ENCODE peak calls at places on chromosomes 6 and 20, in four cellular contexts. One of them, this sample, is unnamed.

GRCh38 chr6:165662671-165663282 is at the start of gene PDE10A:
- DNase-seq in neuronal stem cell: peak; percentile 68
- DNase-seq in HEK293T: peak; percentile 75
- DNase-seq in activated T-helper 1 cell treated with anti-CD3 and anti-CD28 coated beads, Interleukin-2, amount 50 U/mL, for 16 hours: no peak
- DNase-seq in this sample: no peak

GRCh38 chr20:6006603-6006949 is 47.3 kb downstream of the LRRN4 start:
- DNase-seq in activated T-helper 1 cell treated with anti-CD3 and anti-CD28 coated beads, Interleukin-2, amount 50 U/mL, for 16 hours: no peak
- DNase-seq in neuronal stem cell: no peak
- DNase-seq in HEK293T: no peak
- DNase-seq in this sample: no peak

GRCh38 chr20:2865630-2866029 is 7.7 kb upstream of the PTPRA start:
- DNase-seq in activated T-helper 1 cell treated with anti-CD3 and anti-CD28 coated beads, Interleukin-2, amount 50 U/mL, for 16 hours: no peak
- DNase-seq in HEK293T: peak; percentile 35
- DNase-seq in neuronal stem cell: no peak
- DNase-seq in this sample: no peak

GRCh38 chr20:58877374-58878360 is 25.2 kb downstream of the GNAS start:
- DNase-seq in HEK293T: no peak
- DNase-seq in neuronal stem cell: peak; percentile 58
- DNase-seq in activated T-helper 1 cell treated with anti-CD3 and anti-CD28 coated beads, Interleukin-2, amount 50 U/mL, for 16 hours: no peak
- DNase-seq in this sample: no peak

GRCh38 chr6:33739611-33740010 is 7.1 kb downstream of the IP6K3 start:
- DNase-seq in neuronal stem cell: no peak
- DNase-seq in activated T-helper 1 cell treated with anti-CD3 and anti-CD28 coated beads, Interleukin-2, amount 50 U/mL, for 16 hours: no peak
- DNase-seq in HEK293T: no peak
- DNase-seq in this sample: no peak

GRCh38 chr6:43172127-43173007 is 1.3 kb downstream of the SRF start:
- DNase-seq in HEK293T: peak; percentile 40
- DNase-seq in activated T-helper 1 cell treated with anti-CD3 and anti-CD28 coated beads, Interleukin-2, amount 50 U/mL, for 16 hours: no peak
- DNase-seq in neuronal stem cell: peak; percentile 35
- DNase-seq in this sample: no peak

GRCh38 chr6:19327684-19328083 is 509.5 kb upstream of the ID4 start:
- DNase-seq in neuronal stem cell: no peak
- DNase-seq in activated T-helper 1 cell treated with anti-CD3 and anti-CD28 coated beads, Interleukin-2, amount 50 U/mL, for 16 hours: no peak
- DNase-seq in HEK293T: peak; percentile 44
- DNase-seq in this sample: no peak

GRCh38 chr6:85078071-85078470 is 313.7 kb upstream of the TBX18 start:
- DNase-seq in HEK293T: no peak
- DNase-seq in activated T-helper 1 cell treated with anti-CD3 and anti-CD28 coated beads, Interleukin-2, amount 50 U/mL, for 16 hours: no peak
- DNase-seq in neuronal stem cell: no peak
- DNase-seq in this sample: no peak

GRCh38 chr20:56322661-56323060 is 36.1 kb upstream of the FAM210B start:
- DNase-seq in HEK293T: no peak
- DNase-seq in neuronal stem cell: no peak
- DNase-seq in activated T-helper 1 cell treated with anti-CD3 and anti-CD28 coated beads, Interleukin-2, amount 50 U/mL, for 16 hours: no peak
- DNase-seq in this sample: no peak

GRCh38 chr20:58084966-58085365 is 143.5 kb downstream of the ANKRD60 start:
- DNase-seq in neuronal stem cell: no peak
- DNase-seq in HEK293T: no peak
- DNase-seq in activated T-helper 1 cell treated with anti-CD3 and anti-CD28 coated beads, Interleukin-2, amount 50 U/mL, for 16 hours: no peak
- DNase-seq in this sample: no peak

GRCh38 chr6:126905917-126906316 is 212.6 kb upstream of the RSPO3 start:
- DNase-seq in neuronal stem cell: no peak
- DNase-seq in HEK293T: peak; percentile 40
- DNase-seq in activated T-helper 1 cell treated with anti-CD3 and anti-CD28 coated beads, Interleukin-2, amount 50 U/mL, for 16 hours: no peak
- DNase-seq in this sample: no peak

GRCh38 chr6:17093692-17094091 is 8.2 kb upstream of the STMND1 start:
- DNase-seq in activated T-helper 1 cell treated with anti-CD3 and anti-CD28 coated beads, Interleukin-2, amount 50 U/mL, for 16 hours: no peak
- DNase-seq in neuronal stem cell: no peak
- DNase-seq in HEK293T: no peak
- DNase-seq in this sample: no peak

GRCh38 chr6:93902517-93902916 is 483.2 kb upstream of the EPHA7 start:
- DNase-seq in HEK293T: no peak
- DNase-seq in neuronal stem cell: no peak
- DNase-seq in activated T-helper 1 cell treated with anti-CD3 and anti-CD28 coated beads, Interleukin-2, amount 50 U/mL, for 16 hours: no peak
- DNase-seq in this sample: no peak

GRCh38 chr6:2718334-2719052 is 32.2 kb downstream of the MYLK4 start:
- DNase-seq in activated T-helper 1 cell treated with anti-CD3 and anti-CD28 coated beads, Interleukin-2, amount 50 U/mL, for 16 hours: no peak
- DNase-seq in HEK293T: no peak
- DNase-seq in neuronal stem cell: no peak
- DNase-seq in this sample: no peak

GRCh38 chr6:53524455-53524815 is 20.5 kb downstream of the GCLC start:
- DNase-seq in neuronal stem cell: no peak
- DNase-seq in HEK293T: no peak
- DNase-seq in activated T-helper 1 cell treated with anti-CD3 and anti-CD28 coated beads, Interleukin-2, amount 50 U/mL, for 16 hours: no peak
- DNase-seq in this sample: no peak

GRCh38 chr6:108432792-108433191 is 127.9 kb upstream of the FOXO3 start:
- DNase-seq in activated T-helper 1 cell treated with anti-CD3 and anti-CD28 coated beads, Interleukin-2, amount 50 U/mL, for 16 hours: no peak
- DNase-seq in neuronal stem cell: no peak
- DNase-seq in HEK293T: no peak
- DNase-seq in this sample: no peak

GRCh38 chr6:168525926-168526630 is 85.1 kb downstream of the SMOC2 start:
- DNase-seq in neuronal stem cell: no peak
- DNase-seq in HEK293T: no peak
- DNase-seq in activated T-helper 1 cell treated with anti-CD3 and anti-CD28 coated beads, Interleukin-2, amount 50 U/mL, for 16 hours: no peak
- DNase-seq in this sample: no peak

GRCh38 chr6:84150680-84151079 is 76.8 kb downstream of the CEP162 start:
- DNase-seq in neuronal stem cell: no peak
- DNase-seq in HEK293T: no peak
- DNase-seq in activated T-helper 1 cell treated with anti-CD3 and anti-CD28 coated beads, Interleukin-2, amount 50 U/mL, for 16 hours: no peak
- DNase-seq in this sample: no peak